ENCODE peak calls at places on chromosome 17, in nine cellular contexts. One of them, this sample, is unnamed.

GRCh38 chr17:8019665-8020064 is 17.2 kb downstream of the GUCY2D start:
- DNase-seq in uterus: no peak
- DNase-seq in IMR-90: peak; percentile 15
- DNase-seq in A549: no peak
- DNase-seq in body of pancreas: no peak
- DNase-seq in breast epithelium: peak; percentile 59
- DNase-seq in thyroid gland: peak; percentile 39
- DNase-seq in testis: no peak
- DNase-seq in ovary: no peak
- DNase-seq in this sample: no peak

GRCh38 chr17:65730711-65731169 is 169.3 kb upstream of the AXIN2 start:
- DNase-seq in uterus: peak; percentile 39
- DNase-seq in thyroid gland: no peak
- DNase-seq in ovary: no peak
- DNase-seq in IMR-90: no peak
- DNase-seq in testis: peak; percentile 17
- DNase-seq in breast epithelium: no peak
- DNase-seq in A549: no peak
- DNase-seq in body of pancreas: no peak
- DNase-seq in this sample: no peak

GRCh38 chr17:35716897-35717839 is 14.3 kb upstream of the RASL10B start:
- DNase-seq in A549: no peak
- DNase-seq in IMR-90: peak; percentile 9
- DNase-seq in ovary: no peak
- DNase-seq in testis: peak; percentile 40
- DNase-seq in thyroid gland: peak; percentile 60
- DNase-seq in breast epithelium: peak; percentile 54
- DNase-seq in body of pancreas: peak; percentile 53
- DNase-seq in uterus: no peak
- DNase-seq in this sample: no peak

GRCh38 chr17:58121925-58122324 is 26.3 kb upstream of the OR4D1 start:
- DNase-seq in thyroid gland: no peak
- DNase-seq in IMR-90: peak; percentile 22
- DNase-seq in ovary: no peak
- DNase-seq in uterus: no peak
- DNase-seq in body of pancreas: no peak
- DNase-seq in testis: no peak
- DNase-seq in breast epithelium: no peak
- DNase-seq in A549: peak; percentile 76
- DNase-seq in this sample: no peak

GRCh38 chr17:77811521-77811920 is 147.0 kb upstream of the TNRC6C start:
- DNase-seq in thyroid gland: peak; percentile 49
- DNase-seq in IMR-90: no peak
- DNase-seq in breast epithelium: no peak
- DNase-seq in uterus: no peak
- DNase-seq in ovary: no peak
- DNase-seq in testis: no peak
- DNase-seq in body of pancreas: no peak
- DNase-seq in A549: no peak
- DNase-seq in this sample: no peak

GRCh38 chr17:55285340-55286301 is 20.9 kb downstream of the HLF start:
- DNase-seq in IMR-90: peak; percentile 68
- DNase-seq in A549: peak; percentile 46
- DNase-seq in ovary: peak; percentile 96
- DNase-seq in body of pancreas: peak; percentile 86
- DNase-seq in breast epithelium: peak; percentile 94
- DNase-seq in testis: peak; percentile 97
- DNase-seq in uterus: peak; percentile 96
- DNase-seq in thyroid gland: peak; percentile 99
- DNase-seq in this sample: peak; percentile 87

GRCh38 chr17:49910094-49910857 is 58.7 kb upstream of the DLX4 start:
- DNase-seq in uterus: no peak
- DNase-seq in A549: peak; percentile 39
- DNase-seq in IMR-90: no peak
- DNase-seq in testis: no peak
- DNase-seq in ovary: no peak
- DNase-seq in thyroid gland: no peak
- DNase-seq in body of pancreas: peak; percentile 52
- DNase-seq in breast epithelium: no peak
- DNase-seq in this sample: no peak

GRCh38 chr17:40095944-40096791 is 4.2 kb downstream of the NR1D1 start:
- DNase-seq in A549: no peak
- DNase-seq in thyroid gland: peak; percentile 38
- DNase-seq in breast epithelium: no peak
- DNase-seq in IMR-90: peak; percentile 19
- DNase-seq in ovary: no peak
- DNase-seq in testis: no peak
- DNase-seq in body of pancreas: no peak
- DNase-seq in uterus: peak; percentile 49
- DNase-seq in this sample: peak; percentile 73

GRCh38 chr17:31808521-31808920 is 50.5 kb downstream of the COPRS start:
- DNase-seq in uterus: no peak
- DNase-seq in thyroid gland: no peak
- DNase-seq in IMR-90: no peak
- DNase-seq in breast epithelium: no peak
- DNase-seq in A549: no peak
- DNase-seq in testis: no peak
- DNase-seq in ovary: no peak
- DNase-seq in body of pancreas: no peak
- DNase-seq in this sample: no peak

GRCh38 chr17:34930283-34930682 is 31.0 kb downstream of the CCT6B start:
- DNase-seq in uterus: no peak
- DNase-seq in breast epithelium: no peak
- DNase-seq in ovary: no peak
- DNase-seq in testis: no peak
- DNase-seq in body of pancreas: no peak
- DNase-seq in thyroid gland: no peak
- DNase-seq in IMR-90: no peak
- DNase-seq in A549: no peak
- DNase-seq in this sample: no peak

GRCh38 chr17:33277436-33278100 is 15.5 kb downstream of the ASIC2 start:
- DNase-seq in thyroid gland: no peak
- DNase-seq in IMR-90: no peak
- DNase-seq in testis: no peak
- DNase-seq in body of pancreas: no peak
- DNase-seq in breast epithelium: peak; percentile 26
- DNase-seq in ovary: no peak
- DNase-seq in A549: no peak
- DNase-seq in uterus: no peak
- DNase-seq in this sample: no peak

GRCh38 chr17:67452681-67453554 is 75.8 kb downstream of the PITPNC1 start:
- DNase-seq in body of pancreas: peak; percentile 27
- DNase-seq in breast epithelium: no peak
- DNase-seq in testis: no peak
- DNase-seq in thyroid gland: no peak
- DNase-seq in ovary: no peak
- DNase-seq in uterus: no peak
- DNase-seq in A549: no peak
- DNase-seq in IMR-90: no peak
- DNase-seq in this sample: no peak

GRCh38 chr17:27478901-27479531 is 22.8 kb downstream of the KSR1 start:
- DNase-seq in thyroid gland: no peak
- DNase-seq in ovary: no peak
- DNase-seq in breast epithelium: no peak
- DNase-seq in uterus: no peak
- DNase-seq in IMR-90: no peak
- DNase-seq in A549: peak; percentile 29
- DNase-seq in testis: no peak
- DNase-seq in body of pancreas: no peak
- DNase-seq in this sample: no peak

GRCh38 chr17:323721-324139 is 28.9 kb downstream of the RPH3AL start:
- DNase-seq in breast epithelium: no peak
- DNase-seq in testis: no peak
- DNase-seq in uterus: no peak
- DNase-seq in A549: no peak
- DNase-seq in thyroid gland: no peak
- DNase-seq in IMR-90: no peak
- DNase-seq in ovary: peak; percentile 16
- DNase-seq in body of pancreas: peak; percentile 10
- DNase-seq in this sample: no peak

GRCh38 chr17:10620823-10621222 is 36.3 kb downstream of the MYH3 start:
- DNase-seq in A549: peak; percentile 37
- DNase-seq in thyroid gland: no peak
- DNase-seq in uterus: no peak
- DNase-seq in ovary: no peak
- DNase-seq in IMR-90: no peak
- DNase-seq in breast epithelium: no peak
- DNase-seq in body of pancreas: no peak
- DNase-seq in testis: no peak
- DNase-seq in this sample: no peak

GRCh38 chr17:28878981-28879380 is 18.6 kb downstream of the FLOT2 start:
- DNase-seq in thyroid gland: peak; percentile 19
- DNase-seq in testis: peak; percentile 36
- DNase-seq in A549: peak; percentile 81
- DNase-seq in breast epithelium: no peak
- DNase-seq in ovary: no peak
- DNase-seq in uterus: no peak
- DNase-seq in body of pancreas: peak; percentile 19
- DNase-seq in IMR-90: peak; percentile 32
- DNase-seq in this sample: no peak

GRCh38 chr17:73430848-73431247 is 119.0 kb upstream of the CDC42EP4 start:
- DNase-seq in testis: peak; percentile 51
- DNase-seq in ovary: no peak
- DNase-seq in breast epithelium: no peak
- DNase-seq in A549: no peak
- DNase-seq in thyroid gland: no peak
- DNase-seq in IMR-90: no peak
- DNase-seq in uterus: no peak
- DNase-seq in body of pancreas: no peak
- DNase-seq in this sample: no peak

GRCh38 chr17:73431401-73432205 is 119.8 kb upstream of the CDC42EP4 start:
- DNase-seq in breast epithelium: no peak
- DNase-seq in body of pancreas: no peak
- DNase-seq in thyroid gland: no peak
- DNase-seq in IMR-90: no peak
- DNase-seq in uterus: no peak
- DNase-seq in ovary: no peak
- DNase-seq in A549: no peak
- DNase-seq in testis: no peak
- DNase-seq in this sample: no peak

GRCh38 chr17:73430165-73430680 is 118.4 kb upstream of the CDC42EP4 start:
- DNase-seq in breast epithelium: no peak
- DNase-seq in uterus: no peak
- DNase-seq in ovary: no peak
- DNase-seq in IMR-90: no peak
- DNase-seq in body of pancreas: no peak
- DNase-seq in A549: no peak
- DNase-seq in testis: no peak
- DNase-seq in thyroid gland: no peak
- DNase-seq in this sample: no peak

GRCh38 chr17:73427198-73427597 is 115.4 kb upstream of the CDC42EP4 start:
- DNase-seq in uterus: no peak
- DNase-seq in breast epithelium: no peak
- DNase-seq in IMR-90: no peak
- DNase-seq in A549: peak; percentile 59
- DNase-seq in testis: no peak
- DNase-seq in body of pancreas: no peak
- DNase-seq in thyroid gland: no peak
- DNase-seq in ovary: no peak
- DNase-seq in this sample: no peak

GRCh38 chr17:73429440-73430164 is 117.8 kb upstream of the CDC42EP4 start:
- DNase-seq in testis: peak; percentile 90
- DNase-seq in breast epithelium: peak; percentile 76
- DNase-seq in uterus: peak; percentile 84
- DNase-seq in A549: peak; percentile 77
- DNase-seq in IMR-90: peak; percentile 60
- DNase-seq in ovary: peak; percentile 87
- DNase-seq in body of pancreas: peak; percentile 83
- DNase-seq in thyroid gland: peak; percentile 87
- DNase-seq in this sample: peak; percentile 88
- TF ChIP-seq POLR2A in testis: no peak
- TF ChIP-seq POLR2A in breast epithelium: no peak
- TF ChIP-seq POLR2A in uterus: no peak
- TF ChIP-seq POLR2A in A549: no peak
- TF ChIP-seq POLR2A in IMR-90: no peak
- TF ChIP-seq POLR2A in ovary: no peak
- TF ChIP-seq POLR2A in body of pancreas: no peak
- TF ChIP-seq POLR2A in thyroid gland: no peak
- TF ChIP-seq POLR2A in this sample: no peak

GRCh38 chr17:63308272-63308671 is 137.8 kb downstream of the CYB561 start:
- DNase-seq in breast epithelium: no peak
- DNase-seq in thyroid gland: no peak
- DNase-seq in uterus: no peak
- DNase-seq in body of pancreas: no peak
- DNase-seq in testis: no peak
- DNase-seq in IMR-90: no peak
- DNase-seq in ovary: no peak
- DNase-seq in A549: no peak
- DNase-seq in this sample: no peak
- H3K27ac ChIP-seq in breast epithelium: no peak overlapping the region
- H3K27ac ChIP-seq in thyroid gland: no peak overlapping the region
- H3K27ac ChIP-seq in uterus: no peak overlapping the region
- H3K27ac ChIP-seq in body of pancreas: no peak overlapping the region
- H3K27ac ChIP-seq in testis: no peak overlapping the region
- H3K27ac ChIP-seq in IMR-90: no peak overlapping the region
- H3K27ac ChIP-seq in ovary: no peak overlapping the region
- H3K27ac ChIP-seq in A549: no peak overlapping the region
- H3K27ac ChIP-seq in this sample: no peak overlapping the region

DNA sequence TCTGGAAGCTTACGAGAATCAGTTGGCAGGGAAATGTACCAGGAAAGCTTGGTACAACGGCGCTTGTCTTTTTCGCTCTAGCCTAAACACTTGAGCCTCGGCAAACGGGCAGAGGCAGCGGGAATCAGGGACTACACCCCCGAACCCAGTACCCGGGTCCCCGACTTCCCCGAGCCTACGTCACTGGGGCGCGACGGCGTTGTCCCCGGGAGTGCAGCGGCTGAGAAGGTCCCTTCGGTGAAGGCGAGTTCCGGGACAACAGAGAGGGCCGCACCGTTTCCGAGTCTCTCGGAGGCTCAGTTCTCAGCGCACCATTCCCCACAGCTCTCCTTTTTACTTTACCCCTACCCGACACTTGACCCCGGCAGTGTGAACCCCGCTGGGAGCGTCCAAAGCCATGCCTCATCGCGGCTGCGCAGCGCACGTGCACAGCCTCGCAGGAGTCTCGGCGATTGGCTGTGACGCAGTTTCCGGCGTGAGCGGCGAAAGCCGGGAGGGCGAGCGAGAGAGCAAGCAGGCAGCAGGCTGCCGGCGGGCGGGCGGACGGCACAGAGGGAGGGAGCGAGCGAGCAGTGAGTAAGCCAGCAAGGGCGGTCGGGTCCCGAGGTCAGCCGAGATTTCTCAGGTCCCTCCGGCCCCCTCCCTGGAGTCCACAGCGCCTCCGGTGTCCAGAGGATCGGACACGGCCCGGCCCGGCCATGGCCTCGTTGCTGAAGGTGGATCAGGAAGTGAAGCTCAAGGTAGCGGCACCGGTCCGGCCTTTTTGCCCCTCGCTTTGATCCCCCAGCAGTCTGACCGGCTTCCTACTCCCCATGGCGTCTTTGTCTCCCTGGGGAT is at the start of gene PSME3:
- DNase-seq in ovary: peak; percentile 89
- DNase-seq in IMR-90: peak; percentile 85
- DNase-seq in uterus: peak; percentile 87
- DNase-seq in breast epithelium: peak; percentile 79
- DNase-seq in A549: peak; percentile 92
- DNase-seq in body of pancreas: peak; percentile 88
- DNase-seq in thyroid gland: peak; percentile 90
- DNase-seq in testis: peak; percentile 95
- DNase-seq in this sample: peak; percentile 93
- TF ChIP-seq POLR2A in ovary: peak; percentile 86
- TF ChIP-seq POLR2A in IMR-90: peak; percentile 96
- TF ChIP-seq POLR2A in uterus: peak; percentile 92
- TF ChIP-seq POLR2A in breast epithelium: peak; percentile 87
- TF ChIP-seq POLR2A in A549: peak; percentile 98
- TF ChIP-seq POLR2A in body of pancreas: peak; percentile 96
- TF ChIP-seq POLR2A in thyroid gland: no peak
- TF ChIP-seq POLR2A in testis: peak; percentile 51
- TF ChIP-seq POLR2A in this sample: peak; percentile 96

GRCh38 chr17:3799181-3799627 is 1.8 kb downstream of the ITGAE start:
- DNase-seq in testis: no peak
- DNase-seq in body of pancreas: no peak
- DNase-seq in uterus: no peak
- DNase-seq in IMR-90: no peak
- DNase-seq in ovary: no peak
- DNase-seq in breast epithelium: no peak
- DNase-seq in thyroid gland: no peak
- DNase-seq in A549: no peak
- DNase-seq in this sample: no peak
- H3K27ac ChIP-seq in testis: no peak overlapping the region
- H3K27ac ChIP-seq in body of pancreas: no peak overlapping the region
- H3K27ac ChIP-seq in uterus: no peak overlapping the region
- H3K27ac ChIP-seq in IMR-90: no peak overlapping the region
- H3K27ac ChIP-seq in ovary: no peak overlapping the region
- H3K27ac ChIP-seq in breast epithelium: no peak overlapping the region
- H3K27ac ChIP-seq in thyroid gland: no peak overlapping the region
- H3K27ac ChIP-seq in A549: no peak overlapping the region
- H3K27ac ChIP-seq in this sample: no peak overlapping the region

This sample was measured in transverse colon.